ENCODE peak calls at places on chromosomes 12 and 14, in eight cellular contexts. L is NCI-H774, I is body of pancreas, T is nucleus accumbens, U is epithelial cell of prostate, W is T47D, O is nephron progenitor cell, F is Ammon's horn. B is an unnamed sample.

GRCh38 chr14:99574099-99574880 is 29.7 kb downstream of the CCDC85C start:
- DNase-seq in L (peak; percentile 4), I (peak; percentile 78), T (no peak), U (no peak), W (no peak), O (peak; percentile 55), F (no peak), B (no peak)

GRCh38 chr12:115771065-115771464 is 506.4 kb downstream of the MED13L start:
- DNase-seq in L (peak; percentile 9), I (no peak), T (no peak), U (no peak), W (peak; percentile 44), O (peak; percentile 8), F (no peak), B (no peak)

GRCh38 chr12:12083688-12084087 is 12.9 kb downstream of the BCL2L14 start:
- DNase-seq in L (no peak), I (no peak), T (no peak), U (no peak), W (no peak), O (no peak), F (no peak), B (no peak)

GRCh38 chr14:106070242-106070641 is 543.9 kb downstream of the TMEM121 start:
- DNase-seq in L (no peak), I (no peak), T (no peak), U (no peak), W (no peak), O (no peak), F (no peak), B (no peak)

GRCh38 chr12:6201775-6202292 is 1.6 kb downstream of the CD9 start:
- DNase-seq in L (no peak), I (no peak), T (no peak), U (no peak), W (no peak), O (no peak), F (no peak), B (no peak)

GRCh38 chr12:80268924-80269749 is 169.8 kb downstream of the OTOGL start:
- DNase-seq in L (no peak), I (no peak), T (no peak), U (peak; percentile 50), W (no peak), O (no peak), F (no peak), B (no peak)

GRCh38 chr12:15979096-15980091 is 68.3 kb downstream of the DERA start:
- DNase-seq in L (no peak), I (peak; percentile 33), T (no peak), U (no peak), W (no peak), O (peak; percentile 28), F (no peak), B (no peak)

GRCh38 chr12:114263031-114263825 is 142.7 kb downstream of the TBX5 start:
- DNase-seq in L (no peak), I (no peak), T (no peak), U (no peak), W (no peak), O (no peak), F (peak; percentile 4), B (no peak)

GRCh38 chr12:80602455-80602854 is 105.0 kb upstream of the MYF6 start:
- DNase-seq in L (no peak), I (no peak), T (no peak), U (no peak), W (no peak), O (no peak), F (no peak), B (no peak)

GRCh38 chr14:64244279-64244678 is 49.9 kb downstream of the ESR2 start:
- DNase-seq in L (no peak), I (peak; percentile 59), T (no peak), U (no peak), W (no peak), O (no peak), F (no peak), B (no peak)

GRCh38 chr12:123389560-123390351 is 5.8 kb downstream of the KMT5A start:
- DNase-seq in L (no peak), I (peak; percentile 67), T (no peak), U (no peak), W (no peak), O (peak; percentile 54), F (peak; percentile 12), B (no peak)

GRCh38 chr12:68901551-68901950 is 31.4 kb downstream of the CPM start:
- DNase-seq in L (no peak), I (no peak), T (no peak), U (no peak), W (no peak), O (no peak), F (no peak), B (no peak)

GRCh38 chr12:48040294-48040820 is 36.1 kb upstream of the COL2A1 start:
- DNase-seq in L (no peak), I (no peak), T (no peak), U (no peak), W (no peak), O (no peak), F (no peak), B (no peak)